ENCODE peak calls at places on chromosomes 4 and X, in five cellular contexts. A is IMR-90; O is CD8-positive, alpha-beta memory T cell; B is WERI-Rb-1; L is HCT116. R is an unnamed sample.
A peak's percentile ranks its signal among the peaks of the same experiment; 100 is the strongest.

GRCh38 chrX:155966876-155967275 is 30.6 kb upstream of the IL9R start:
- DNase-seq in B (peak; percentile 89), L (peak; percentile 38), O (no peak), A (no peak), R (peak; percentile 62)

GRCh38 chr4:168803727-168804126 is 206.3 kb downstream of the CBR4 start:
- DNase-seq in L (no peak), O (no peak), A (peak; percentile 88), B (no peak), R (peak; percentile 78)

GRCh38 chr4:101421393-101421792 is 74.1 kb upstream of the PPP3CA start:
- DNase-seq in B (no peak), L (no peak), O (no peak), A (peak; percentile 1), R (no peak)

GRCh38 chr4:123450393-123450792 is 53.8 kb downstream of the SPRY1 start:
- DNase-seq in O (no peak), A (no peak), B (no peak), L (no peak), R (no peak)

GRCh38 chrX:63282077-63282476 is 69.1 kb downstream of the SPIN4 start:
- DNase-seq in O (no peak), B (no peak), L (no peak), A (no peak), R (no peak)

GRCh38 chrX:153635388-153635787 is 11.6 kb upstream of the DUSP9 start:
- DNase-seq in B (no peak), A (no peak), L (no peak), O (no peak), R (peak; percentile 15)

GRCh38 chrX:24479924-24480722 is 15.0 kb downstream of the PDK3 start:
- DNase-seq in L (no peak), O (peak; percentile 80), B (no peak), A (peak; percentile 3), R (no peak)

GRCh38 chr4:6926681-6927478 is 17.3 kb downstream of the TBC1D14 start:
- DNase-seq in L (no peak), A (peak; percentile 60), O (peak; percentile 44), B (no peak), R (peak; percentile 67)

GRCh38 chr4:78938474-78938867 is 767 bp downstream of the PAQR3 start:
- DNase-seq in O (no peak), A (no peak), L (no peak), B (no peak), R (no peak)

GRCh38 chr4:140223056-140223810 is 69.2 kb upstream of the MAML3 start:
- DNase-seq in O (no peak), B (no peak), A (peak; percentile 81), L (peak; percentile 8), R (peak; percentile 6)

GRCh38 chr4:82217986-82218715 is 155.6 kb downstream of the HNRNPD start:
- DNase-seq in A (no peak), O (no peak), L (peak; percentile 10), B (peak; percentile 22), R (no peak)

GRCh38 chr4:29560452-29560851 is 1159.7 kb upstream of the PCDH7 start:
- DNase-seq in B (no peak), A (no peak), L (no peak), O (no peak), R (no peak)

GRCh38 chr4:8180310-8181093 is 18.6 kb upstream of the SH3TC1 start:
- DNase-seq in B (no peak), A (no peak), L (no peak), O (no peak), R (no peak)

GRCh38 chrX:132489256-132490085 is 633 bp upstream of the MBNL3 start:
- DNase-seq in L (no peak), O (peak; percentile 63), A (peak; percentile 2), B (peak; percentile 39), R (peak; percentile 72)

GRCh38 chr4:55031158-55031557 is 94.2 kb downstream of the KDR start:
- DNase-seq in A (no peak), O (no peak), B (no peak), L (no peak), R (no peak)

GRCh38 chr4:111434581-111434980 is 710.7 kb upstream of the FAM241A start:
- DNase-seq in A (no peak), O (no peak), B (no peak), L (no peak), R (no peak)

GRCh38 chr4:8393593-8394038 is 46.9 kb downstream of the ACOX3 start:
- DNase-seq in A (peak; percentile 97), O (no peak), B (peak; percentile 68), L (no peak), R (no peak)

GRCh38 chr4:100224160-100224559 is 33.9 kb upstream of the DDIT4L start:
- DNase-seq in O (no peak), A (no peak), B (no peak), L (no peak), R (no peak)

GRCh38 chr4:106266201-106266600 is 49.8 kb downstream of the TBCK start:
- DNase-seq in B (no peak), L (peak; percentile 34), A (peak; percentile 68), O (no peak), R (no peak)

GRCh38 chr4:95889662-95890061 is 49.8 kb downstream of the PDHA2 start:
- DNase-seq in B (no peak), A (no peak), L (no peak), O (no peak), R (peak; percentile 77)

GRCh38 chrX:111719426-111720210 is 38.6 kb downstream of the ALG13 start:
- DNase-seq in B (no peak), A (peak; percentile 16), L (no peak), O (no peak), R (no peak)
- H3K9me3 ChIP-seq in B (no peaks in the 10 kb centered on the region), A (no peaks in the 10 kb centered on the region), L (no peaks in the 10 kb centered on the region), O (no peaks in the 10 kb centered on the region), R (no peaks in the 10 kb centered on the region)

DNA sequence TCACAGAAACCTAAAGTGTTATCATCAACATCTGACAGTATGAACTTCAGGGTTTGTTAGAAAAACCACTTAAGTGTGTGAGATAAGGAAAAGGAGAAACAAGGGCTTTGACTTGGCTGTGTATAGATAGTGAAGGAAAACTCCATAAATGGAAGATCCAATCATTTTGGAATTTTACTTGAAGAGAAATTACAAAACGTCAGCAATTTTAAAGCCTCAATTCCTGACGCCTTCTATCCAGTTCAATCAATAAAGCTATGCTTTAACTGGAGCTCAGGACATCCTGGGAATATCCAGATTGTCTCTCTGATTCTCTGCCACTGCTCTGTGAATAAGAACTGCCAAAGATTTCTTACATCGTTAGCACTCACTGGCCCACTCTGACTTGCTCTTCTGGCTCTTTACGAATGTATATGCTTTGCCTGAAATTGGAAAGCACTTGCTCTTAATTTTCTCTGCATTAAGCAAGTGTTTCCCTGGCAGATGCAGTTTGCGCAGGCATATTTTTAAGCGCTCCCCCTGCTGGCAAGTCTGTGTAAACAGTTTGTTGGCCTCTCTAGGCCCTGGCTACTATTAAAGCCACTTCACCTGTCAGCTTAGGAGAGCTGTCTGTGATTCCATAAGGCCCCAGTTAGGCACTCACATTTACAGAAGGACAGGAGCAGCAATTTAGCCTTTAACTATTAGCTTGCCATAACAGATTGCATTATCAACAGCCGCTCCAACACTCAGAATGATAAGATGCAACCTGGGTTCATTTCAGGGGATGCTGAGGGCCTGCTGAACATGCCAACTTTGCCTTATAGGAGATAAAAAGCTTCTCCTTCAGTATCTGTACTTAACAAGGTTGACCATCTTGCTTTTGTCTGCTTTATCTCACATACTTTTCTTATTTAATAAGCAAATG is 251.4 kb upstream of the DDX53 start:
- DNase-seq in B (peak; percentile 54), O (peak; percentile 28), L (peak; percentile 19), A (peak; percentile 47), R (peak; percentile 79)
- H3K4me3 ChIP-seq in B (no peak overlapping the region), O (no peak overlapping the region), L (no peak overlapping the region), A (no peak overlapping the region), R (no peak overlapping the region)

DNA sequence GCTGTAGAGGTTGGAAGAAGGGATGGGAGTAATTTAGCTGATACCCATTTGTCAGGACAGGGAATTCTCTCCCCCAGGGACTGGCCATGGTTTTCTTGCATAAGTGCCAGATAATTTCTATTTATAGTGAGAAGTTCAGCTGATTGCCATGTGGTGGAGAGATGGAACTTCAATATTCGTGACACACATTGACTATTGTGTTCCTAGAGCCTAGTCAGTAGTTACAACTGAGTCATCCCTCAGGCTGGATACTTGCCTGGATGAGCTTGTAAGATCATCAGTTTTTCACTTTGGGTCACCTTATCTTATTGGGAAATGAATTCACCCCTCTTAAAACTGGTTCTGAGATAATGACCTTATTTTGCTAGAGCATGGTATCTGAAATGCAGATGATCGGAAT is 32.2 kb downstream of the CFAP299 start:
- DNase-seq in A (peak; percentile 65), L (no peak), O (no peak), B (no peak), R (no peak)
- H3K9me3 ChIP-seq in A (peaks cover 7% of the 10 kb centered on the region), L (no peaks in the 10 kb centered on the region), O (no peaks in the 10 kb centered on the region), B (peaks cover 3% of the 10 kb centered on the region), R (peaks cover 31% of the 10 kb centered on the region)

GRCh38 chrX:137565921-137566745 is at the start of gene ZIC3:
- DNase-seq in O (no peak), B (no peak), L (no peak), A (no peak), R (peak; percentile 93)
- H3K4me3 ChIP-seq in O (no peak within 1 kb of the TSS), B (no peak within 1 kb of the TSS), L (no peak within 1 kb of the TSS), A (no peak within 1 kb of the TSS), R (peak within 1 kb of the TSS; percentile 93)

GRCh38 chrX:125681058-125681457 is 361.4 kb downstream of the TEX13C start:
- DNase-seq in L (no peak), O (no peak), A (no peak), B (no peak), R (no peak)

GRCh38 chrX:125673758-125674157 is 354.1 kb downstream of the TEX13C start:
- DNase-seq in L (no peak), A (no peak), O (no peak), B (no peak), R (no peak)

GRCh38 chrX:125680366-125680765 is 360.7 kb downstream of the TEX13C start:
- DNase-seq in A (no peak), B (no peak), L (no peak), O (no peak), R (no peak)

GRCh38 chrX:125681507-125681906 is 361.8 kb downstream of the TEX13C start:
- DNase-seq in B (no peak), O (no peak), L (no peak), A (no peak), R (no peak)

DNA sequence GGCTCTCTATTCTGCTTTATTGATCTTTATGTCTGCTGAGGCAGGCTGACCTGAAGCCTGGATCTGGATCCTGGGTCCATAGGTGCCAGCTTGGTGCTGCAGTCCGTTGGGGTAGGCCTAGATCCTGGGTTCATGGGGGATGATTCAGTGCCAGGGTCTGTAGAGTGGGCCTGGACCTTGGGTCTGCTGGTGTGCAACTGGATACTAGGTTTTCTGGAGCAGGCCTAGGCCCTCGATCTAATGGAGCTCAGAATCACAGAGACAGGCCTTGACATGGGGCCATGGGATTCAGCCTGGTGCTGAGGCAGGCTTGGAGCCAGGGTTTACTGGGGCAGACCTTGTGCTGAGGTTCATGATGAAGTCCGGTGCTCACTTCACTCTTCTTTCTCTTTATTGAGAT is 358.6 kb downstream of the TEX13C start:
- DNase-seq in A (no peak), B (no peak), L (no peak), O (no peak), R (no peak)
- H3K9me3 ChIP-seq in A (peaks cover 6% of the 10 kb centered on the region), B (no peaks in the 10 kb centered on the region), L (no peaks in the 10 kb centered on the region), O (no peaks in the 10 kb centered on the region), R (peaks cover 7% of the 10 kb centered on the region)

DNA sequence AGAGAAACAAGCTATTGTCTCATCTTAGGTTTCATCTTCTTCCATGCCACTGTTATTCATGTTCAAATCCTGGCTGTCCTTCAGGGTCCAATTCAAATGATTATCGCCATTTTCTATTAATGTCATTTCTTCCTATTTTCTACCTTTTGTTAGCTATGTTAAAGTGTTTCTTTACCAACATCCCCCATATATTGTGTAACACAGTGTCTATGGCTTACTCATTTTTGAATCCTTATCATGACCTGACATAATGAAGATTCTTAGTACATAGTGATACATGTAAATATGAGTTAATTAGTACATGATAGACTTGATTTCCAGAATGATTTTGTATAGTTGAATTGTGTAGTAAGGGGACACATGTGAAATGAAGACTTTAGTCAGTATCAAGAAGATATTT is 152.4 kb downstream of the SNCA start:
- DNase-seq in A (no peak), B (no peak), L (no peak), O (no peak), R (no peak)
- H3K4me3 ChIP-seq in A (no peak overlapping the region), B (no peak overlapping the region), L (no peak overlapping the region), O (no peak overlapping the region), R (no peak overlapping the region)